ENCODE peak calls at places on chromosome 11, in seven cellular contexts. One of them, this sample, is unnamed.

GRCh38 chr11:126282361-126282741 is 542 bp upstream of the TIRAP start:
- DNase-seq in T-helper 1 cell: no peak
- DNase-seq in progenitor cell of endocrine pancreas: peak
- DNase-seq in amniotic epithelial cell: peak
- DNase-seq in left ventricle myocardium inferior: peak
- DNase-seq in stimulated activated CD8-positive, alpha-beta memory T cell treated with anti-CD3 and anti-CD28 coated beads, Interleukin-7, amount 100 ng/mL, for 24 hours: no peak
- DNase-seq in HL-60: no peak
- DNase-seq in this sample: peak

GRCh38 chr11:20002312-20003216 is 157.7 kb downstream of the DBX1 start:
- DNase-seq in T-helper 1 cell: no peak
- DNase-seq in left ventricle myocardium inferior: no peak
- DNase-seq in amniotic epithelial cell: no peak
- DNase-seq in progenitor cell of endocrine pancreas: peak
- DNase-seq in stimulated activated CD8-positive, alpha-beta memory T cell treated with anti-CD3 and anti-CD28 coated beads, Interleukin-7, amount 100 ng/mL, for 24 hours: no peak
- DNase-seq in HL-60: no peak
- DNase-seq in this sample: no peak

GRCh38 chr11:68684385-68685356 is at the start of gene GAL:
- DNase-seq in T-helper 1 cell: no peak
- DNase-seq in left ventricle myocardium inferior: no peak
- DNase-seq in progenitor cell of endocrine pancreas: no peak
- DNase-seq in HL-60: peak
- DNase-seq in amniotic epithelial cell: no peak
- DNase-seq in stimulated activated CD8-positive, alpha-beta memory T cell treated with anti-CD3 and anti-CD28 coated beads, Interleukin-7, amount 100 ng/mL, for 24 hours: no peak
- DNase-seq in this sample: peak

GRCh38 chr11:96456111-96456510 is 66.3 kb downstream of the JRKL start:
- DNase-seq in stimulated activated CD8-positive, alpha-beta memory T cell treated with anti-CD3 and anti-CD28 coated beads, Interleukin-7, amount 100 ng/mL, for 24 hours: no peak
- DNase-seq in left ventricle myocardium inferior: no peak
- DNase-seq in progenitor cell of endocrine pancreas: no peak
- DNase-seq in T-helper 1 cell: no peak
- DNase-seq in amniotic epithelial cell: no peak
- DNase-seq in HL-60: no peak
- DNase-seq in this sample: no peak

GRCh38 chr11:58787903-58788302 is 56.2 kb upstream of the GLYAT start:
- DNase-seq in stimulated activated CD8-positive, alpha-beta memory T cell treated with anti-CD3 and anti-CD28 coated beads, Interleukin-7, amount 100 ng/mL, for 24 hours: no peak
- DNase-seq in progenitor cell of endocrine pancreas: no peak
- DNase-seq in HL-60: no peak
- DNase-seq in amniotic epithelial cell: peak
- DNase-seq in T-helper 1 cell: no peak
- DNase-seq in left ventricle myocardium inferior: no peak
- DNase-seq in this sample: no peak

GRCh38 chr11:62669420-62670161 is 1.9 kb upstream of the UQCC3 start:
- DNase-seq in T-helper 1 cell: no peak
- DNase-seq in stimulated activated CD8-positive, alpha-beta memory T cell treated with anti-CD3 and anti-CD28 coated beads, Interleukin-7, amount 100 ng/mL, for 24 hours: no peak
- DNase-seq in progenitor cell of endocrine pancreas: no peak
- DNase-seq in amniotic epithelial cell: no peak
- DNase-seq in left ventricle myocardium inferior: no peak
- DNase-seq in HL-60: no peak
- DNase-seq in this sample: no peak

GRCh38 chr11:65355013-65355775 is 643 bp downstream of the TIGD3 start:
- DNase-seq in progenitor cell of endocrine pancreas: no peak
- DNase-seq in stimulated activated CD8-positive, alpha-beta memory T cell treated with anti-CD3 and anti-CD28 coated beads, Interleukin-7, amount 100 ng/mL, for 24 hours: peak
- DNase-seq in left ventricle myocardium inferior: peak
- DNase-seq in HL-60: peak
- DNase-seq in T-helper 1 cell: peak
- DNase-seq in amniotic epithelial cell: no peak
- DNase-seq in this sample: peak

GRCh38 chr11:40338739-40339138 is 1120.7 kb downstream of the LRRC4C start:
- DNase-seq in left ventricle myocardium inferior: no peak
- DNase-seq in T-helper 1 cell: no peak
- DNase-seq in stimulated activated CD8-positive, alpha-beta memory T cell treated with anti-CD3 and anti-CD28 coated beads, Interleukin-7, amount 100 ng/mL, for 24 hours: no peak
- DNase-seq in amniotic epithelial cell: peak
- DNase-seq in HL-60: no peak
- DNase-seq in progenitor cell of endocrine pancreas: no peak
- DNase-seq in this sample: no peak

GRCh38 chr11:86577663-86578636 is 94.5 kb downstream of the ME3 start:
- DNase-seq in progenitor cell of endocrine pancreas: no peak
- DNase-seq in T-helper 1 cell: no peak
- DNase-seq in left ventricle myocardium inferior: peak
- DNase-seq in amniotic epithelial cell: peak
- DNase-seq in stimulated activated CD8-positive, alpha-beta memory T cell treated with anti-CD3 and anti-CD28 coated beads, Interleukin-7, amount 100 ng/mL, for 24 hours: no peak
- DNase-seq in HL-60: no peak
- DNase-seq in this sample: peak

GRCh38 chr11:122354029-122354697 is 238.1 kb upstream of the BLID start:
- DNase-seq in T-helper 1 cell: no peak
- DNase-seq in progenitor cell of endocrine pancreas: no peak
- DNase-seq in amniotic epithelial cell: peak
- DNase-seq in stimulated activated CD8-positive, alpha-beta memory T cell treated with anti-CD3 and anti-CD28 coated beads, Interleukin-7, amount 100 ng/mL, for 24 hours: no peak
- DNase-seq in left ventricle myocardium inferior: no peak
- DNase-seq in HL-60: no peak
- DNase-seq in this sample: no peak

GRCh38 chr11:108592591-108593213 is 866 bp downstream of the EXPH5 start:
- DNase-seq in amniotic epithelial cell: no peak
- DNase-seq in progenitor cell of endocrine pancreas: peak
- DNase-seq in HL-60: no peak
- DNase-seq in stimulated activated CD8-positive, alpha-beta memory T cell treated with anti-CD3 and anti-CD28 coated beads, Interleukin-7, amount 100 ng/mL, for 24 hours: no peak
- DNase-seq in T-helper 1 cell: peak
- DNase-seq in left ventricle myocardium inferior: peak
- DNase-seq in this sample: peak

GRCh38 chr11:15327786-15328231 is 213.1 kb downstream of the INSC start:
- DNase-seq in amniotic epithelial cell: peak
- DNase-seq in left ventricle myocardium inferior: peak
- DNase-seq in progenitor cell of endocrine pancreas: peak
- DNase-seq in HL-60: peak
- DNase-seq in stimulated activated CD8-positive, alpha-beta memory T cell treated with anti-CD3 and anti-CD28 coated beads, Interleukin-7, amount 100 ng/mL, for 24 hours: no peak
- DNase-seq in T-helper 1 cell: no peak
- DNase-seq in this sample: no peak